ENCODE peak calls at places on chromosomes 3 and 15, in seven cellular contexts. One of them, this sample, is unnamed.

GRCh38 chr15:78361956-78362506 is 21.9 kb downstream of the CRABP1 start:
- DNase-seq in LHCN-M2: no peak
- DNase-seq in caudate nucleus: no peak
- DNase-seq in ELR: no peak
- DNase-seq in stimulated activated CD4-positive, alpha-beta T cell treated with anti-CD3 and anti-CD28 coated beads, Interleukin-12 subunit alpha, Interleukin-12 subunit beta, amount 100 ng/mL, for 4 hours: no peak
- DNase-seq in activated gamma-delta T cell: no peak
- DNase-seq in small intestine: no peak
- DNase-seq in this sample: no peak

GRCh38 chr3:196757876-196758739 is 18.5 kb downstream of the PAK2 start:
- DNase-seq in LHCN-M2: peak
- DNase-seq in caudate nucleus: no peak
- DNase-seq in ELR: peak
- DNase-seq in stimulated activated CD4-positive, alpha-beta T cell treated with anti-CD3 and anti-CD28 coated beads, Interleukin-12 subunit alpha, Interleukin-12 subunit beta, amount 100 ng/mL, for 4 hours: no peak
- DNase-seq in activated gamma-delta T cell: no peak
- DNase-seq in small intestine: no peak
- DNase-seq in this sample: no peak

GRCh38 chr3:16148783-16149182 is 25.7 kb upstream of the GALNT15 start:
- DNase-seq in LHCN-M2: peak
- DNase-seq in caudate nucleus: no peak
- DNase-seq in ELR: peak
- DNase-seq in stimulated activated CD4-positive, alpha-beta T cell treated with anti-CD3 and anti-CD28 coated beads, Interleukin-12 subunit alpha, Interleukin-12 subunit beta, amount 100 ng/mL, for 4 hours: no peak
- DNase-seq in activated gamma-delta T cell: no peak
- DNase-seq in small intestine: peak
- DNase-seq in this sample: no peak

GRCh38 chr3:15266510-15267376 is 60.7 kb downstream of the CAPN7 start:
- DNase-seq in LHCN-M2: no peak
- DNase-seq in caudate nucleus: no peak
- DNase-seq in ELR: no peak
- DNase-seq in stimulated activated CD4-positive, alpha-beta T cell treated with anti-CD3 and anti-CD28 coated beads, Interleukin-12 subunit alpha, Interleukin-12 subunit beta, amount 100 ng/mL, for 4 hours: no peak
- DNase-seq in activated gamma-delta T cell: no peak
- DNase-seq in small intestine: no peak
- DNase-seq in this sample: no peak

GRCh38 chr3:166444336-166444735 is 607.1 kb upstream of the BCHE start:
- DNase-seq in LHCN-M2: no peak
- DNase-seq in caudate nucleus: no peak
- DNase-seq in ELR: peak
- DNase-seq in stimulated activated CD4-positive, alpha-beta T cell treated with anti-CD3 and anti-CD28 coated beads, Interleukin-12 subunit alpha, Interleukin-12 subunit beta, amount 100 ng/mL, for 4 hours: no peak
- DNase-seq in activated gamma-delta T cell: no peak
- DNase-seq in small intestine: no peak
- DNase-seq in this sample: no peak

GRCh38 chr3:85662462-85662861 is 703.7 kb downstream of the CADM2 start:
- DNase-seq in LHCN-M2: no peak
- DNase-seq in caudate nucleus: no peak
- DNase-seq in ELR: no peak
- DNase-seq in stimulated activated CD4-positive, alpha-beta T cell treated with anti-CD3 and anti-CD28 coated beads, Interleukin-12 subunit alpha, Interleukin-12 subunit beta, amount 100 ng/mL, for 4 hours: no peak
- DNase-seq in activated gamma-delta T cell: no peak
- DNase-seq in small intestine: no peak
- DNase-seq in this sample: no peak

GRCh38 chr3:46236294-46237054 is 5.8 kb upstream of the CCR3 start:
- DNase-seq in LHCN-M2: no peak
- DNase-seq in caudate nucleus: no peak
- DNase-seq in ELR: no peak
- DNase-seq in stimulated activated CD4-positive, alpha-beta T cell treated with anti-CD3 and anti-CD28 coated beads, Interleukin-12 subunit alpha, Interleukin-12 subunit beta, amount 100 ng/mL, for 4 hours: no peak
- DNase-seq in activated gamma-delta T cell: no peak
- DNase-seq in small intestine: no peak
- DNase-seq in this sample: no peak

GRCh38 chr3:179882322-179882721 is 154.4 kb downstream of the PEX5L start:
- DNase-seq in LHCN-M2: no peak
- DNase-seq in caudate nucleus: no peak
- DNase-seq in ELR: no peak
- DNase-seq in stimulated activated CD4-positive, alpha-beta T cell treated with anti-CD3 and anti-CD28 coated beads, Interleukin-12 subunit alpha, Interleukin-12 subunit beta, amount 100 ng/mL, for 4 hours: no peak
- DNase-seq in activated gamma-delta T cell: no peak
- DNase-seq in small intestine: no peak
- DNase-seq in this sample: no peak

GRCh38 chr3:127672429-127673190 is at the start of gene ABTB1:
- DNase-seq in LHCN-M2: peak
- DNase-seq in caudate nucleus: no peak
- DNase-seq in ELR: peak
- DNase-seq in stimulated activated CD4-positive, alpha-beta T cell treated with anti-CD3 and anti-CD28 coated beads, Interleukin-12 subunit alpha, Interleukin-12 subunit beta, amount 100 ng/mL, for 4 hours: peak
- DNase-seq in activated gamma-delta T cell: peak
- DNase-seq in small intestine: peak
- DNase-seq in this sample: peak

GRCh38 chr15:57503911-57504598 is 87.6 kb upstream of the MYZAP start:
- DNase-seq in LHCN-M2: no peak
- DNase-seq in caudate nucleus: no peak
- DNase-seq in ELR: no peak
- DNase-seq in stimulated activated CD4-positive, alpha-beta T cell treated with anti-CD3 and anti-CD28 coated beads, Interleukin-12 subunit alpha, Interleukin-12 subunit beta, amount 100 ng/mL, for 4 hours: no peak
- DNase-seq in activated gamma-delta T cell: no peak
- DNase-seq in small intestine: no peak
- DNase-seq in this sample: no peak

GRCh38 chr3:73228425-73228824 is 167.0 kb downstream of the EBLN2 start:
- DNase-seq in LHCN-M2: peak
- DNase-seq in caudate nucleus: no peak
- DNase-seq in ELR: no peak
- DNase-seq in stimulated activated CD4-positive, alpha-beta T cell treated with anti-CD3 and anti-CD28 coated beads, Interleukin-12 subunit alpha, Interleukin-12 subunit beta, amount 100 ng/mL, for 4 hours: no peak
- DNase-seq in activated gamma-delta T cell: no peak
- DNase-seq in small intestine: no peak
- DNase-seq in this sample: no peak

GRCh38 chr3:184574552-184575430 is 13.2 kb downstream of the EPHB3 start:
- DNase-seq in LHCN-M2: no peak
- DNase-seq in caudate nucleus: no peak
- DNase-seq in ELR: no peak
- DNase-seq in stimulated activated CD4-positive, alpha-beta T cell treated with anti-CD3 and anti-CD28 coated beads, Interleukin-12 subunit alpha, Interleukin-12 subunit beta, amount 100 ng/mL, for 4 hours: no peak
- DNase-seq in activated gamma-delta T cell: no peak
- DNase-seq in small intestine: no peak
- DNase-seq in this sample: no peak

GRCh38 chr15:80507638-80508316 is 103.6 kb downstream of the ARNT2 start:
- DNase-seq in LHCN-M2: no peak
- DNase-seq in caudate nucleus: no peak
- DNase-seq in ELR: peak
- DNase-seq in stimulated activated CD4-positive, alpha-beta T cell treated with anti-CD3 and anti-CD28 coated beads, Interleukin-12 subunit alpha, Interleukin-12 subunit beta, amount 100 ng/mL, for 4 hours: no peak
- DNase-seq in activated gamma-delta T cell: no peak
- DNase-seq in small intestine: no peak
- DNase-seq in this sample: no peak

GRCh38 chr3:52055537-52056351 is 627 bp downstream of the DUSP7 start:
- DNase-seq in LHCN-M2: peak
- DNase-seq in caudate nucleus: no peak
- DNase-seq in ELR: peak
- DNase-seq in stimulated activated CD4-positive, alpha-beta T cell treated with anti-CD3 and anti-CD28 coated beads, Interleukin-12 subunit alpha, Interleukin-12 subunit beta, amount 100 ng/mL, for 4 hours: peak
- DNase-seq in activated gamma-delta T cell: peak
- DNase-seq in small intestine: peak
- DNase-seq in this sample: no peak

GRCh38 chr3:51982352-51982837 is 940 bp upstream of the ACY1 start:
- DNase-seq in LHCN-M2: peak
- DNase-seq in caudate nucleus: no peak
- DNase-seq in ELR: peak
- DNase-seq in stimulated activated CD4-positive, alpha-beta T cell treated with anti-CD3 and anti-CD28 coated beads, Interleukin-12 subunit alpha, Interleukin-12 subunit beta, amount 100 ng/mL, for 4 hours: no peak
- DNase-seq in activated gamma-delta T cell: no peak
- DNase-seq in small intestine: peak
- DNase-seq in this sample: peak

GRCh38 chr3:141147657-141148056 is 84.0 kb upstream of the PXYLP1 start:
- DNase-seq in LHCN-M2: no peak
- DNase-seq in caudate nucleus: no peak
- DNase-seq in ELR: no peak
- DNase-seq in stimulated activated CD4-positive, alpha-beta T cell treated with anti-CD3 and anti-CD28 coated beads, Interleukin-12 subunit alpha, Interleukin-12 subunit beta, amount 100 ng/mL, for 4 hours: no peak
- DNase-seq in activated gamma-delta T cell: no peak
- DNase-seq in small intestine: no peak
- DNase-seq in this sample: no peak

GRCh38 chr15:26451995-26452394 is 320.9 kb downstream of the GABRB3 start:
- DNase-seq in LHCN-M2: no peak
- DNase-seq in caudate nucleus: no peak
- DNase-seq in ELR: no peak
- DNase-seq in stimulated activated CD4-positive, alpha-beta T cell treated with anti-CD3 and anti-CD28 coated beads, Interleukin-12 subunit alpha, Interleukin-12 subunit beta, amount 100 ng/mL, for 4 hours: no peak
- DNase-seq in activated gamma-delta T cell: no peak
- DNase-seq in small intestine: no peak
- DNase-seq in this sample: no peak

GRCh38 chr3:72924055-72924454 is 36.2 kb downstream of the GXYLT2 start:
- DNase-seq in LHCN-M2: no peak
- DNase-seq in caudate nucleus: no peak
- DNase-seq in ELR: peak
- DNase-seq in stimulated activated CD4-positive, alpha-beta T cell treated with anti-CD3 and anti-CD28 coated beads, Interleukin-12 subunit alpha, Interleukin-12 subunit beta, amount 100 ng/mL, for 4 hours: no peak
- DNase-seq in activated gamma-delta T cell: no peak
- DNase-seq in small intestine: no peak
- DNase-seq in this sample: no peak